ENCODE peak calls at places on chromosomes 4 and X, in five cellular contexts. L is activated CD4-positive, alpha-beta T cell treated with anti-CD3 and anti-CD28 coated beads, Interleukin-2, amount 50 U/mL, for 1 hour; B is iris pigment epithelial cell; N is lung; J is NCI-H1105 treated with DMSO at 0.1 percent for 48 hours. Q is an unnamed sample.

GRCh38 chr4:1033840-1034551 is 22.6 kb downstream of the FGFRL1 start:
- DNase-seq in L (no peak), B (peak), N (no peak), J (no peak), Q (peak)

GRCh38 chr4:121233982-121234381 is 69.9 kb upstream of the TNIP3 start:
- DNase-seq in L (no peak), B (no peak), N (no peak), J (no peak), Q (no peak)

GRCh38 chr4:48967626-48968025 is 18.4 kb upstream of the CWH43 start:
- DNase-seq in L (no peak), B (peak), N (no peak), J (no peak), Q (peak)

GRCh38 chr4:29565256-29565655 is 1154.9 kb upstream of the PCDH7 start:
- DNase-seq in L (no peak), B (no peak), N (no peak), J (no peak), Q (no peak)

GRCh38 chrX:108020631-108021030 is 24.2 kb upstream of the VSIG1 start:
- DNase-seq in L (no peak), B (peak), N (no peak), J (no peak), Q (peak)

GRCh38 chr4:878796-879729 is 53.1 kb downstream of the GAK start:
- DNase-seq in L (peak), B (no peak), N (no peak), J (no peak), Q (no peak)

GRCh38 chr4:140238353-140239041 is 84.5 kb upstream of the MAML3 start:
- DNase-seq in L (no peak), B (peak), N (peak), J (peak), Q (peak)

GRCh38 chr4:29852537-29852936 is 867.6 kb upstream of the PCDH7 start:
- DNase-seq in L (no peak), B (no peak), N (no peak), J (peak), Q (no peak)

GRCh38 chr4:95361696-95361965 is 187.1 kb downstream of the UNC5C start:
- DNase-seq in L (no peak), B (no peak), N (no peak), J (no peak), Q (no peak)

GRCh38 chr4:2673157-2673556 is 83.0 kb downstream of the TNIP2 start:
- DNase-seq in L (no peak), B (peak), N (no peak), J (no peak), Q (peak)

GRCh38 chr4:41329361-41329760 is 72.6 kb downstream of the UCHL1 start:
- DNase-seq in L (no peak), B (no peak), N (no peak), J (no peak), Q (no peak)

GRCh38 chrX:49187028-49187394 is 838 bp upstream of the PRICKLE3 start:
- DNase-seq in L (no peak), B (no peak), N (no peak), J (no peak), Q (no peak)

GRCh38 chr4:130077275-130077674 is 981.3 kb downstream of the C4orf33 start:
- DNase-seq in L (no peak), B (no peak), N (no peak), J (peak), Q (no peak)

GRCh38 chr4:68369474-68369805 is 19.6 kb upstream of the YTHDC1 start:
- DNase-seq in L (no peak), B (no peak), N (no peak), J (no peak), Q (peak)

GRCh38 chr4:73704314-73705055 is 35.9 kb upstream of the CXCL8 start:
- DNase-seq in L (no peak), B (peak), N (peak), J (no peak), Q (peak)

GRCh38 chr4:140719022-140719421 is 37.2 kb downstream of the TBC1D9 start:
- DNase-seq in L (no peak), B (peak), N (no peak), J (no peak), Q (peak)

GRCh38 chr4:145709843-145710242 is 29.9 kb downstream of the C4orf51 start:
- DNase-seq in L (no peak), B (peak), N (no peak), J (peak), Q (peak)

GRCh38 chr4:74032064-74032463 is 6.4 kb downstream of the CXCL3 start:
- DNase-seq in L (no peak), B (peak), N (no peak), J (no peak), Q (no peak)

GRCh38 chr4:150960818-150961217 is 54.3 kb downstream of the LRBA start:
- DNase-seq in L (no peak), B (peak), N (no peak), J (no peak), Q (peak)

GRCh38 chr4:74121643-74122579 is 22.9 kb upstream of the CXCL2 start:
- DNase-seq in L (no peak), B (no peak), N (no peak), J (no peak), Q (no peak)